ENCODE peak calls at places on chromosomes 1 and 21, in six cellular contexts. V is fibroblast of pulmonary artery; Z is cardiac fibroblast; F is AG04450; G is prostate gland; O is CD4-positive, alpha-beta T cell. D is an unnamed sample.

GRCh38 chr21:29771491-29772066 is 168.2 kb downstream of the GRIK1 start:
- DNase-seq in V (no peak), Z (no peak), F (no peak), G (peak), O (no peak), D (peak)

GRCh38 chr1:95951291-95951690 is 717.3 kb downstream of the RWDD3 start:
- DNase-seq in V (no peak), Z (no peak), F (no peak), G (no peak), O (no peak), D (no peak)

GRCh38 chr1:19879227-19879626 is 3.0 kb upstream of the OTUD3 start:
- DNase-seq in V (no peak), Z (no peak), F (no peak), G (no peak), O (no peak), D (no peak)

GRCh38 chr21:38628426-38628825 is 130.1 kb upstream of the ERG start:
- DNase-seq in V (no peak), Z (no peak), F (no peak), G (no peak), O (no peak), D (no peak)

GRCh38 chr1:4003846-4004505 is 103.9 kb upstream of the C1orf174 start:
- DNase-seq in V (no peak), Z (no peak), F (no peak), G (no peak), O (no peak), D (no peak)

GRCh38 chr1:217472915-217473314 is 158.0 kb downstream of the GPATCH2 start:
- DNase-seq in V (no peak), Z (no peak), F (no peak), G (no peak), O (no peak), D (no peak)

GRCh38 chr1:197738927-197739326 is 36.4 kb downstream of the DENND1B start:
- DNase-seq in V (no peak), Z (no peak), F (no peak), G (no peak), O (no peak), D (no peak)

GRCh38 chr1:56045477-56045876 is 533.9 kb downstream of the PLPP3 start:
- DNase-seq in V (no peak), Z (no peak), F (no peak), G (no peak), O (no peak), D (no peak)

GRCh38 chr1:45802343-45803298 is 791 bp upstream of the MAST2 start:
- DNase-seq in V (peak), Z (peak), F (peak), G (peak), O (no peak), D (peak)

GRCh38 chr21:43333301-43334062 is 93.4 kb downstream of the SIK1 start:
- DNase-seq in V (peak), Z (peak), F (peak), G (peak), O (no peak), D (peak)

GRCh38 chr1:203271018-203271743 is 34.1 kb upstream of the BTG2 start:
- DNase-seq in V (peak), Z (peak), F (no peak), G (peak), O (peak), D (no peak)

GRCh38 chr1:203268901-203269653 is 36.2 kb upstream of the BTG2 start:
- DNase-seq in V (peak), Z (peak), F (no peak), G (peak), O (peak), D (peak)

GRCh38 chr1:203271962-203272632 is 33.2 kb upstream of the BTG2 start:
- DNase-seq in V (no peak), Z (no peak), F (no peak), G (no peak), O (no peak), D (no peak)

GRCh38 chr1:203269654-203270020 is 35.7 kb upstream of the BTG2 start:
- DNase-seq in V (no peak), Z (no peak), F (no peak), G (no peak), O (no peak), D (no peak)

DNA sequence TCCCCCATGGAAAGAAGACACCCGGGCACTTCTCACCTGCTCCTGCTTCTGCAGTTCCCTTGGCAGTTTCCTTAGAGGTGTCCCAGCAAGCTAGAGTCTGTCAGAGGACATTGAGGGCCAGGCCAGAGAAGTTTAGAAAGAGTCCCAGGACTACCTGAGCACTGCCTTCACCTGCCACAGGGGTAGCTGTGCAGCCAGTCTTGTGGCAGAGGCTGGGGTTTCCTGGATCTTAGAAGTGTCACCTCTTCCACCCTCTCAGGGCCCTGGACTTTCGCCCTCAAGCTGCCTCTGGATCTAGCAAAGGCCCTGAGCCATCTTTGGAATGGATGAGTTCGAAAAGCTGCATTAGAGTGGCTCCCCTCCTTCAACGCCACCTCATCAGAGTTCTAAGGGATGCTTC is 34.9 kb upstream of the BTG2 start:
- DNase-seq in V (no peak), Z (no peak), F (no peak), G (no peak), O (no peak), D (no peak)
- TF ChIP-seq CTCF in V (no peak), Z (no peak), F (no peak), G (no peak), O (no peak), D (no peak)

GRCh38 chr1:210944255-210944654 is 189.7 kb downstream of the KCNH1 start:
- DNase-seq in V (no peak), Z (no peak), F (no peak), G (no peak), O (no peak), D (no peak)

GRCh38 chr1:210938416-210938925 is 195.5 kb downstream of the KCNH1 start:
- DNase-seq in V (no peak), Z (no peak), F (no peak), G (no peak), O (no peak), D (no peak)

GRCh38 chr1:210937846-210938245 is 196.1 kb downstream of the KCNH1 start:
- DNase-seq in V (no peak), Z (no peak), F (no peak), G (no peak), O (no peak), D (no peak)

GRCh38 chr1:210940081-210940617 is 193.8 kb downstream of the KCNH1 start:
- DNase-seq in V (no peak), Z (no peak), F (no peak), G (no peak), O (no peak), D (no peak)

GRCh38 chr1:210942513-210942912 is 191.4 kb downstream of the KCNH1 start:
- DNase-seq in V (no peak), Z (no peak), F (no peak), G (no peak), O (no peak), D (no peak)
- TF ChIP-seq CTCF in V (no peak), Z (no peak), F (no peak), G (no peak), O (no peak), D (no peak)

GRCh38 chr1:164768619-164769018 is 209.6 kb downstream of the PBX1 start:
- DNase-seq in V (no peak), Z (no peak), F (no peak), G (no peak), O (no peak), D (no peak)

GRCh38 chr1:164771568-164772350 is 212.8 kb downstream of the PBX1 start:
- DNase-seq in V (peak), Z (peak), F (no peak), G (peak), O (no peak), D (no peak)

GRCh38 chr1:164769504-164770148 is 210.6 kb downstream of the PBX1 start:
- DNase-seq in V (no peak), Z (no peak), F (no peak), G (no peak), O (no peak), D (no peak)

GRCh38 chr1:164771001-164771550 is 212.1 kb downstream of the PBX1 start:
- DNase-seq in V (no peak), Z (no peak), F (no peak), G (no peak), O (no peak), D (no peak)

DNA sequence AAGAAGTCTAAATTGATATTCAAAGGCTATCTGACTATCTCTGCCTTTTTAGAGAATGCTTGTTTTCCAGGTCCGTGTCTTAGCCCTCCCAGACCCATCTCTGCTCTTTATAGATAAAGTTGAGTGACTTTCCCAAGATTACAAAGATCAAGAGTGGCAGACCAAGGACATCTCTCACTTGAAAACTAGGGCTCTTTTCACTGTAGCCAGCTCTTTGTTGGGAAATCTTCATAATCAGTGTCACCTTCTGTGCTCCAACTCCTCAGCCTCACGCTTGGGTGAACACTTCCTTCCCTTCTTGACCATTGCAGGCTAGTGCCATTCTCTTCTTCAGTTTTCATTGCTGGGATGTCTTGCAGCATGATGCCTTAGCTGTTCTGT is 211.2 kb downstream of the PBX1 start:
- DNase-seq in V (no peak), Z (no peak), F (no peak), G (no peak), O (no peak), D (no peak)
- TF ChIP-seq CTCF in V (no peak), Z (no peak), F (no peak), G (no peak), O (no peak), D (no peak)

GRCh38 chr1:9449106-9449627 is 90.1 kb upstream of the SLC25A33 start:
- DNase-seq in V (peak), Z (no peak), F (no peak), G (peak), O (no peak), D (no peak)

GRCh38 chr1:9447215-9447960 is 91.9 kb upstream of the SLC25A33 start:
- DNase-seq in V (no peak), Z (no peak), F (no peak), G (no peak), O (no peak), D (no peak)

GRCh38 chr1:9451086-9451485 is 88.2 kb upstream of the SLC25A33 start:
- DNase-seq in V (no peak), Z (no peak), F (no peak), G (no peak), O (no peak), D (no peak)

GRCh38 chr1:9449976-9450696 is 89.1 kb upstream of the SLC25A33 start:
- DNase-seq in V (no peak), Z (no peak), F (no peak), G (peak), O (no peak), D (no peak)

DNA sequence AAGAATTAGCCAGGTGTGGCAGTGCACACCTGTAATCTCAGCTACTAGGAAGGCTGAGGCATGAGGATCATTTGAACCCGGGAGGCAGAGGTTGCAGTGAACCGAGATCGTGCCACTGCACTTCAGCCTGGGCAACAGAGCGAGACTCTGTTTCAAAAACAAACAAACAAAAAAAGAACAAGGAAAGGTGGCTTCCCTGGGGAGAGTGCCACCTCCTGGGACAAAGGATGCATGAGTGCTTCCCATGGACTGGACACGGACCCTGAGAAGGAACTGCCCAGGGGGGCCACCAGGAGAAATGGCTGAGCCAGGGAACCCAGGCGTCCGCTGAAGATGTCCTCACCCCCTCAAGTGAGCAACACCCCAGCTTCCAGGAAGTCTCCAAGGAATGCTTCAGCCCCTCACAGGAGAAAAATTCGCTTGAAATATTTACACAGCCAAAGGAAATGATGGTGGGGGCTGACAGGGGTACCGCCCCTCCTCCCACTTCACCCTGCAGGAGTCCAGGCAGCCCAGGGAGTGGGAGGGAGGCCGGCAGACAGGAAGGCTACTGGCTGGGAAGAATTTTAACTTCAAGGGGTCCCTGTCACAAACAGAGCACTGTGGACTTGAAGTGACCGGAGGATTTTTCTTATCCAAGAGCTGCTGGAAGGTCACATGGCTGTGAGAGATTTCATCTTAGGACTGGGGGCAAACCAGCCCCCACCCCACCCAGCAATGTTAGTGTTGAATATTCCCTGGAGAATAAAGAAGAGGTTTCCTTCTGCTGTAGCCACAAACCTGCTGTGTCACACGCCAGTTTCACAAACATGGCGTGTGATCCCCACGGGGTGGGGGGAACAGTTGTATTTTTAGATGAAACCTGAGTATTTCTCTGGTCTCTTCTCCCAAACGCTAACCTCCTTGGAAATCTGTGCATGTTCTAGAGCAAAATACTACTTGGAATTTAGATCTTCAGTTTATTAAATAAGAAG is 90.8 kb upstream of the SLC25A33 start:
- DNase-seq in V (no peak), Z (peak), F (no peak), G (no peak), O (no peak), D (no peak)
- TF ChIP-seq CTCF in V (peak), Z (peak), F (no peak), G (no peak), O (no peak), D (no peak)

DNA sequence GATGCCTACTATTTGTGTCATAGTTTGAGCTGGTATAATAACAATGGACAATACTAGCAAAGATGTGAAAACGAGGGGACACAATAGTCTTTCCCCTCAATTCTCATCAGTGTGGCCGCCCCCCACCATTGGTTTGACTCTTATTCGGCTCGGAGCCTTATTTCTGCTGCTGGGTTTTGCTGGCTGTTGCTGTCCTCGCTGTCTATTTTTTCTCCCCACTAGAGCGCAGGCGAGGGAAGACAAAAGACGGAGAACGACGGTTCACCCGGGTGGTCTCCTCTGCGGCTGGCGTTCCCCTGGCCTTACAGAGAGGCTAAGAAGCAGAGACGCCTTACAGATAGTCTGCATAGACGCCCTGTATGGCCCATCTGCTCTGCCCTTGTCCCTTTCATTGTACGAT is 19.4 kb downstream of the CLIC6 start:
- DNase-seq in V (no peak), Z (peak), F (no peak), G (no peak), O (no peak), D (no peak)
- TF ChIP-seq CTCF in V (no peak), Z (peak), F (no peak), G (no peak), O (no peak), D (no peak)

GRCh38 chr1:204829133-204829532 is 41.5 kb upstream of the NFASC start:
- DNase-seq in V (no peak), Z (no peak), F (no peak), G (no peak), O (no peak), D (peak)

GRCh38 chr1:204821924-204822323 is 48.7 kb upstream of the NFASC start:
- DNase-seq in V (no peak), Z (no peak), F (no peak), G (no peak), O (no peak), D (no peak)

GRCh38 chr1:204830671-204831585 is 39.7 kb upstream of the NFASC start:
- DNase-seq in V (no peak), Z (no peak), F (no peak), G (no peak), O (no peak), D (peak)

GRCh38 chr1:204828352-204828850 is 42.3 kb upstream of the NFASC start:
- DNase-seq in V (peak), Z (peak), F (no peak), G (no peak), O (no peak), D (peak)

DNA sequence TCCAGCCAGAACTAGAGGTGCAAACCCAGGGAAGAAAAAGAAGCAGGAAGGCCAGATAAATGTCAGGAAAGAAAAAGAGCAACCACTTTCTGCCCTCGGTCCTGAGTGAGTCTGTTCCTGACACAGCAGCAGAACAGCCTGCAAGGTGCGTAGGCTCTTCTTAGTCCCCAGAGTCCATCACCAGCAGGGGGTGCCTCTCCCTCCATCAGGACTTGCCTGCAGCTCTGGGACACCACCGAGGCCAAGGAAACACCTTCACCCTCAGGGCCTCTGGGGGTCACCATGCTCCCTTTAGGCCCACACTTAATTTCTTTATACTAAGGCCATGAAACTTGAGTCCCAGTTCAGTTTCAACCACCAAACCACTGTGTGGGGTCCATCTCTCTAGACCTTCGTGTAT is 43.7 kb upstream of the NFASC start:
- DNase-seq in V (no peak), Z (no peak), F (no peak), G (no peak), O (no peak), D (no peak)
- TF ChIP-seq CTCF in V (peak), Z (no peak), F (no peak), G (no peak), O (no peak), D (no peak)

GRCh38 chr1:152227310-152227928 is 3.4 kb upstream of the HRNR start:
- DNase-seq in V (peak), Z (peak), F (no peak), G (no peak), O (no peak), D (no peak)
- TF ChIP-seq CTCF in V (peak), Z (peak), F (no peak), G (peak), O (no peak), D (no peak)

GRCh38 chr1:39178541-39179431 is 25.7 kb upstream of the MACF1 start:
- DNase-seq in V (peak), Z (peak), F (no peak), G (no peak), O (no peak), D (no peak)
- TF ChIP-seq CTCF in V (no peak), Z (no peak), F (no peak), G (no peak), O (no peak), D (no peak)

GRCh38 chr1:37765937-37766664 is 1.2 kb upstream of the EPHA10 start:
- DNase-seq in V (no peak), Z (no peak), F (no peak), G (no peak), O (no peak), D (no peak)
- TF ChIP-seq CTCF in V (no peak), Z (no peak), F (no peak), G (no peak), O (no peak), D (no peak)

DNA sequence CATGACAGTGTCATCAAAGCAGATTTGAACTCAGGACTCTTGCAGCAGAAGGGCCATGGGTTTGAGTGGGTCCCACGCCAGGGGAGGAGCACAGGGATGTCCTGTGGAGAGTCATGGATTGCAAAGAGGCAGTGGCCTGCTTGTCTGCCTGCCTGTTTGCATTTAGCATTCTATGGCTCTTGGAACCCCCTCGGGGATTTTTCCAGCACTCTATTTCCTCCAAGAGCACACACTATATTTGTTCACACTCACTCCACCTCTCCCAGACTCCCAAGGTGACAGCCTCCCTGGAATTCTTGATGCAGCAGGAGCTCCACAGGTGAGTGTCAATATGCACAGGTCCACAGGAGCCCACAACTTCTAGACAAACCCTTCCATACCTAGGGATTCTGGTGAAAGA is 73.1 kb upstream of the LRRN2 start:
- DNase-seq in V (no peak), Z (no peak), F (no peak), G (no peak), O (no peak), D (no peak)
- TF ChIP-seq CTCF in V (no peak), Z (no peak), F (no peak), G (no peak), O (no peak), D (no peak)

D was measured in breast epithelium.